ENCODE peak calls at places on chromosome 12, in four cellular contexts. One of them, this sample, is unnamed.

GRCh38 chr12:11580125-11580751 is 69.2 kb upstream of the ETV6 start:
- DNase-seq in WTC11: no peak
- DNase-seq in HepG2: no peak
- DNase-seq in K562: no peak
- DNase-seq in this sample: peak; percentile 71

GRCh38 chr12:38555620-38556596 is 239.3 kb downstream of the ALG10B start:
- DNase-seq in WTC11: no peak
- DNase-seq in HepG2: no peak
- DNase-seq in K562: no peak
- DNase-seq in this sample: no peak

GRCh38 chr12:106305376-106305775 is 2.8 kb downstream of the TCP11L2 start:
- DNase-seq in WTC11: no peak
- DNase-seq in HepG2: no peak
- DNase-seq in K562: no peak
- DNase-seq in this sample: no peak

GRCh38 chr12:94761559-94761958 is 111.2 kb upstream of the TMCC3 start:
- DNase-seq in WTC11: no peak
- DNase-seq in HepG2: peak; percentile 9
- DNase-seq in K562: no peak
- DNase-seq in this sample: no peak

GRCh38 chr12:123767613-123768012 is 5.5 kb downstream of the DNAH10 start:
- DNase-seq in WTC11: no peak
- DNase-seq in HepG2: no peak
- DNase-seq in K562: no peak
- DNase-seq in this sample: peak; percentile 78

GRCh38 chr12:26704684-26705475 is 128.1 kb downstream of the ITPR2 start:
- DNase-seq in WTC11: no peak
- DNase-seq in HepG2: peak; percentile 20
- DNase-seq in K562: no peak
- DNase-seq in this sample: no peak

GRCh38 chr12:91349451-91349850 is 166.8 kb upstream of the DCN start:
- DNase-seq in WTC11: no peak
- DNase-seq in HepG2: no peak
- DNase-seq in K562: no peak
- DNase-seq in this sample: no peak

GRCh38 chr12:122394626-122395194 is 27.8 kb downstream of the CLIP1 start:
- DNase-seq in WTC11: no peak
- DNase-seq in HepG2: no peak
- DNase-seq in K562: no peak
- DNase-seq in this sample: no peak

GRCh38 chr12:114713466-114714215 is 29.7 kb upstream of the TBX3 start:
- DNase-seq in WTC11: no peak
- DNase-seq in HepG2: peak; percentile 48
- DNase-seq in K562: no peak
- DNase-seq in this sample: no peak

GRCh38 chr12:12451063-12451462 is 94.2 kb downstream of the BORCS5 start:
- DNase-seq in WTC11: no peak
- DNase-seq in HepG2: no peak
- DNase-seq in K562: no peak
- DNase-seq in this sample: no peak

GRCh38 chr12:118046430-118046829 is 14.5 kb downstream of the WSB2 start:
- DNase-seq in WTC11: no peak
- DNase-seq in HepG2: no peak
- DNase-seq in K562: no peak
- DNase-seq in this sample: no peak

GRCh38 chr12:108302471-108303311 is 36.4 kb downstream of the CMKLR1 start:
- DNase-seq in WTC11: peak; percentile 57
- DNase-seq in HepG2: peak; percentile 84
- DNase-seq in K562: no peak
- DNase-seq in this sample: no peak

GRCh38 chr12:51626115-51626514 is 35.1 kb downstream of the SCN8A start:
- DNase-seq in WTC11: no peak
- DNase-seq in HepG2: peak; percentile 26
- DNase-seq in K562: no peak
- DNase-seq in this sample: no peak

GRCh38 chr12:31518680-31519227 is 72.2 kb downstream of the DENND5B start:
- DNase-seq in WTC11: peak; percentile 31
- DNase-seq in HepG2: peak; percentile 10
- DNase-seq in K562: no peak
- DNase-seq in this sample: no peak

GRCh38 chr12:20368653-20369163 is 371 bp downstream of the PDE3A start:
- DNase-seq in WTC11: peak; percentile 47
- DNase-seq in HepG2: no peak
- DNase-seq in K562: no peak
- DNase-seq in this sample: no peak

GRCh38 chr12:14952295-14952995 is 9.0 kb downstream of the ARHGDIB start:
- DNase-seq in WTC11: no peak
- DNase-seq in HepG2: peak; percentile 42
- DNase-seq in K562: no peak
- DNase-seq in this sample: no peak

GRCh38 chr12:56084958-56085543 is 5.1 kb downstream of the ERBB3 start:
- DNase-seq in WTC11: peak; percentile 74
- DNase-seq in HepG2: no peak
- DNase-seq in K562: peak; percentile 80
- DNase-seq in this sample: no peak

GRCh38 chr12:47264951-47265350 is 185.2 kb upstream of the AMIGO2 start:
- DNase-seq in WTC11: no peak
- DNase-seq in HepG2: no peak
- DNase-seq in K562: no peak
- DNase-seq in this sample: no peak

GRCh38 chr12:94717112-94717511 is 66.8 kb upstream of the TMCC3 start:
- DNase-seq in WTC11: no peak
- DNase-seq in HepG2: no peak
- DNase-seq in K562: no peak
- DNase-seq in this sample: no peak

GRCh38 chr12:25364529-25365339 is 114.0 kb upstream of the KRAS start:
- DNase-seq in WTC11: no peak
- DNase-seq in HepG2: no peak
- DNase-seq in K562: no peak
- DNase-seq in this sample: no peak

GRCh38 chr12:86663173-86663572 is 407.0 kb upstream of the MGAT4C start:
- DNase-seq in WTC11: no peak
- DNase-seq in HepG2: no peak
- DNase-seq in K562: no peak
- DNase-seq in this sample: no peak

GRCh38 chr12:71848212-71848611 is 8.7 kb downstream of the TBC1D15 start:
- DNase-seq in WTC11: no peak
- DNase-seq in HepG2: no peak
- DNase-seq in K562: no peak
- DNase-seq in this sample: no peak

GRCh38 chr12:78447373-78447772 is 417.2 kb upstream of the SYT1 start:
- DNase-seq in WTC11: no peak
- DNase-seq in HepG2: no peak
- DNase-seq in K562: no peak
- DNase-seq in this sample: no peak

GRCh38 chr12:12024958-12025682 is 45.6 kb upstream of the BCL2L14 start:
- DNase-seq in WTC11: no peak
- DNase-seq in HepG2: no peak
- DNase-seq in K562: no peak
- DNase-seq in this sample: peak; percentile 93

GRCh38 chr12:21912318-21912717 is 28.9 kb downstream of the ABCC9 start:
- DNase-seq in WTC11: no peak
- DNase-seq in HepG2: no peak
- DNase-seq in K562: no peak
- DNase-seq in this sample: no peak

GRCh38 chr12:123278150-123278627 is 6.5 kb upstream of the CDK2AP1 start:
- DNase-seq in WTC11: no peak
- DNase-seq in HepG2: no peak
- DNase-seq in K562: no peak
- DNase-seq in this sample: peak; percentile 79

GRCh38 chr12:124002021-124002640 is 29.1 kb downstream of the ZNF664 start:
- DNase-seq in WTC11: no peak
- DNase-seq in HepG2: no peak
- DNase-seq in K562: no peak
- DNase-seq in this sample: no peak

GRCh38 chr12:95083471-95083870 is 10.1 kb upstream of the NR2C1 start:
- DNase-seq in WTC11: no peak
- DNase-seq in HepG2: no peak
- DNase-seq in K562: no peak
- DNase-seq in this sample: no peak

GRCh38 chr12:95202691-95203476 is 14.4 kb downstream of the FGD6 start:
- DNase-seq in WTC11: no peak
- DNase-seq in HepG2: no peak
- DNase-seq in K562: no peak
- DNase-seq in this sample: no peak

GRCh38 chr12:54993181-54993835 is 8.7 kb upstream of the TESPA1 start:
- DNase-seq in WTC11: peak; percentile 41
- DNase-seq in HepG2: peak; percentile 59
- DNase-seq in K562: peak; percentile 68
- DNase-seq in this sample: no peak

GRCh38 chr12:46214668-46215429 is 54.0 kb downstream of the SLC38A1 start:
- DNase-seq in WTC11: no peak
- DNase-seq in HepG2: no peak
- DNase-seq in K562: no peak
- DNase-seq in this sample: peak; percentile 78

GRCh38 chr12:3493225-3494049 is 2.4 kb downstream of the PRMT8 start:
- DNase-seq in WTC11: peak; percentile 35
- DNase-seq in HepG2: no peak
- DNase-seq in K562: no peak
- DNase-seq in this sample: no peak

GRCh38 chr12:3492868-3493224 is 1.8 kb downstream of the PRMT8 start:
- DNase-seq in WTC11: no peak
- DNase-seq in HepG2: no peak
- DNase-seq in K562: no peak
- DNase-seq in this sample: no peak

GRCh38 chr12:3489057-3489456 is 1.9 kb upstream of the PRMT8 start:
- DNase-seq in WTC11: no peak
- DNase-seq in HepG2: no peak
- DNase-seq in K562: no peak
- DNase-seq in this sample: no peak

GRCh38 chr12:3490848-3491382 is at the start of gene PRMT8:
- DNase-seq in WTC11: peak; percentile 72
- DNase-seq in HepG2: no peak
- DNase-seq in K562: no peak
- DNase-seq in this sample: no peak

GRCh38 chr12:3491938-3492867 is 1.2 kb downstream of the PRMT8 start:
- DNase-seq in WTC11: peak; percentile 84
- DNase-seq in HepG2: peak; percentile 2
- DNase-seq in K562: peak; percentile 64
- DNase-seq in this sample: no peak
- TF ChIP-seq NR2C2 in WTC11: peak; percentile 42
- TF ChIP-seq NR2C2 in HepG2: no peak
- TF ChIP-seq NR2C2 in K562: no peak
- TF ChIP-seq NR2C2 in this sample: no peak

DNA sequence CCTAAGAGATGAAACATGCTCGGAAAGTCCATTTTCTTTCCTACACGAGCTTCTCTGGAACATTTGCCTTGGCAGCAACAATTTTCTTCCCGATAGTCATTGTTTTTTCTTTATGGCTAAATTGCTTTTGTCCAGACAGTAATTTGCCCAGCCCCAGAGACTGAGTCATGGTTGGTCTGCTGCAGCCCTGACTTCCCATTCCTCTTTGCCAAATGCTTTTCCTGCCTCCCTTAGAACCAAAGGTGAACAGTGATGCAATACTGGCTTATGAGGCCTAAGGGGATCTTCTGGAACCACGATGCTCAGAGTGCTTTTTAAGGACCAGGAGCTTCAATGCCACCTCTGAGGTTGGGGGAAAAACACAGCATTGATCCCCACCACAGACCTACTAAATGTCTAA is 1599.6 kb upstream of the TMEM132C start:
- DNase-seq in WTC11: no peak
- DNase-seq in HepG2: no peak
- DNase-seq in K562: no peak
- DNase-seq in this sample: no peak
- TF ChIP-seq NR2C2 in WTC11: no peak
- TF ChIP-seq NR2C2 in HepG2: no peak
- TF ChIP-seq NR2C2 in K562: no peak
- TF ChIP-seq NR2C2 in this sample: no peak

GRCh38 chr12:9348906-9349518 is 140.8 kb upstream of the PZP start:
- DNase-seq in WTC11: no peak
- DNase-seq in HepG2: no peak
- DNase-seq in K562: no peak
- DNase-seq in this sample: no peak

GRCh38 chr12:9351136-9351535 is 142.9 kb upstream of the PZP start:
- DNase-seq in WTC11: no peak
- DNase-seq in HepG2: no peak
- DNase-seq in K562: no peak
- DNase-seq in this sample: no peak

GRCh38 chr12:9346866-9347327 is 138.7 kb upstream of the PZP start:
- DNase-seq in WTC11: no peak
- DNase-seq in HepG2: no peak
- DNase-seq in K562: no peak
- DNase-seq in this sample: no peak

GRCh38 chr12:9347328-9348127 is 139.3 kb upstream of the PZP start:
- DNase-seq in WTC11: no peak
- DNase-seq in HepG2: no peak
- DNase-seq in K562: no peak
- DNase-seq in this sample: no peak

DNA sequence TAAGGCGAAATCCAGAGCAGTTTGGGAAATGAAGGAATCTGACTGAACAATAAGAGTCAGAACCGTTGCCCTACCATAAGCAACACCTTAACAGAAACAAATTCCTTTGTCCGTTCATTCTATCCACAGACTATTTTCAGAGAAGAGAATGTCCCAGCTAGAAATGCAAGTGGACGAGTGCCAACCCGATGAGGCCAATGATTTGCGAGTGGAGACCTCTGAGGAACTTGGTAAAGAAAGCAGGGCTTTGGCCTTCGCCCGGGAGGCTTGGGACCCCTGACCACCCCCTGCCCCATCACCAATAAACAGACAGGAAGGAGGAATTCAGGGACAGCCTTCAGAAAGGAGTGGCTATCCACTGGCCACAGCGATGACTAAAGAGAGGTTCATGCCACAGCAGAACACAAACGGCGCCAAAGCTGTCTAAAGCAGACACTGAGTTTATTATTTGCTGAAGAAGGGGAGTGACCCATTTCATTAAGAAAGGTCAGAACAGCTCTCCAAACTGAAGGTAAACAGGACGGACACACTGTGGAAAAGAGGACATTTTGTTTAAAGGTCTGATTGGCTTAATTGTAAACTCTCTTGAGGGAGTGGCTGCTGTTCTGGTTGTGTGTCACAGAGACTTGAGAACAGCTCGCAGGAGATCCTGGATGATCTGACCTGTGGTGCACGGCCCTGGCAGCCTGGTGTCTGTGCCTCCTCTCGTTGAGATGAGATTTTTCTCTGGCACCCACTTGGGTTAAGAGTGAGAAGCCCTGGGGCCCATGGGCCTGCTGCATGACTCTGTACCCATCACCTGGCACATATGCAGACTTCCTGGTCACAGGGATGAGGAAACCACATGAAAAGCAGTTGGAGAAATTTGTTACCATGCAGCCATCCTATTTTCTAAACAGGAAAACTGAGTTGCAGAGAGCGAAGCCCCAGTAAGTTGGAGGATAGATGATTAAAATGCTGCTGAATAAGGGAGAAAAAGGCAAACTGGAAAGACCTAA is 142.0 kb upstream of the PZP start:
- DNase-seq in WTC11: no peak
- DNase-seq in HepG2: peak; percentile 69
- DNase-seq in K562: no peak
- DNase-seq in this sample: no peak
- TF ChIP-seq NR2C2 in WTC11: no peak
- TF ChIP-seq NR2C2 in HepG2: no peak
- TF ChIP-seq NR2C2 in K562: no peak
- TF ChIP-seq NR2C2 in this sample: no peak

GRCh38 chr12:77354766-77355362 is 289.5 kb upstream of the E2F7 start:
- DNase-seq in WTC11: no peak
- DNase-seq in HepG2: no peak
- DNase-seq in K562: no peak
- DNase-seq in this sample: no peak
- TF ChIP-seq NR2C2 in WTC11: no peak
- TF ChIP-seq NR2C2 in HepG2: no peak
- TF ChIP-seq NR2C2 in K562: no peak
- TF ChIP-seq NR2C2 in this sample: no peak

GRCh38 chr12:7439579-7440505 is 4.1 kb downstream of the CD163L1 start:
- DNase-seq in WTC11: peak; percentile 84
- DNase-seq in HepG2: no peak
- DNase-seq in K562: peak; percentile 76
- DNase-seq in this sample: no peak
- TF ChIP-seq NR2C2 in WTC11: peak; percentile 68
- TF ChIP-seq NR2C2 in HepG2: no peak
- TF ChIP-seq NR2C2 in K562: peak; percentile 66
- TF ChIP-seq NR2C2 in this sample: no peak